ENCODE peak calls at places on chromosomes 12 and 14, in six cellular contexts. Z is neuronal stem cell, U is IMR-90, J is H1, K is mesenchymal stem cell, G is trophoblast cell. R is an unnamed sample.

GRCh38 chr14:57275023-57275664 is 6.4 kb downstream of the AP5M1 start:
- DNase-seq in Z (no peak), U (peak; percentile 5), J (no peak), K (no peak), G (no peak), R (no peak)

GRCh38 chr12:31033681-31034080 is 40.0 kb upstream of the DDX11 start:
- DNase-seq in Z (no peak), U (no peak), J (no peak), K (no peak), G (no peak), R (no peak)

GRCh38 chr14:91352696-91353692 is 64.6 kb downstream of the CCDC88C start:
- DNase-seq in Z (no peak), U (no peak), J (no peak), K (no peak), G (no peak), R (no peak)

GRCh38 chr12:40336573-40337199 is 111.9 kb downstream of the LRRK2 start:
- DNase-seq in Z (no peak), U (peak; percentile 5), J (no peak), K (peak; percentile 17), G (peak; percentile 46), R (no peak)

GRCh38 chr14:73764881-73765280 is 50.7 kb upstream of the PNMA1 start:
- DNase-seq in Z (no peak), U (no peak), J (no peak), K (no peak), G (peak; percentile 29), R (no peak)

GRCh38 chr12:13242926-13243325 is 46.4 kb downstream of the EMP1 start:
- DNase-seq in Z (no peak), U (no peak), J (no peak), K (no peak), G (no peak), R (no peak)

GRCh38 chr14:102688290-102688689 is 89.0 kb upstream of the TRAF3 start:
- DNase-seq in Z (no peak), U (no peak), J (no peak), K (peak; percentile 26), G (peak; percentile 24), R (no peak)

GRCh38 chr12:132030367-132031038 is 80.8 kb downstream of the EP400 start:
- DNase-seq in Z (no peak), U (peak; percentile 61), J (no peak), K (peak; percentile 70), G (peak; percentile 66), R (no peak)

GRCh38 chr14:79971330-79971729 is 240.0 kb downstream of the DIO2 start:
- DNase-seq in Z (no peak), U (peak; percentile 87), J (no peak), K (peak; percentile 62), G (no peak), R (no peak)

GRCh38 chr14:91361236-91361811 is 56.3 kb downstream of the CCDC88C start:
- DNase-seq in Z (no peak), U (peak; percentile 34), J (no peak), K (peak; percentile 81), G (peak; percentile 99), R (no peak)

GRCh38 chr12:27969011-27969900 is 3.3 kb downstream of the PTHLH start:
- DNase-seq in Z (no peak), U (peak; percentile 29), J (peak; percentile 69), K (peak; percentile 49), G (no peak), R (peak; percentile 53)

GRCh38 chr14:22982477-22983245 is at the start of gene AJUBA:
- DNase-seq in Z (peak; percentile 93), U (peak; percentile 92), J (peak; percentile 89), K (peak; percentile 97), G (peak; percentile 92), R (peak; percentile 88)
- H4K91ac ChIP-seq in Z (peak within 1 kb of the TSS; percentile 59), U (peak within 1 kb of the TSS; percentile 93), J (peak within 1 kb of the TSS; percentile 88), K (peak within 1 kb of the TSS; percentile 94), G (peak within 1 kb of the TSS; percentile 96), R (peak within 1 kb of the TSS; percentile 78)

GRCh38 chr12:67496616-67497015 is 151.9 kb upstream of the DYRK2 start:
- DNase-seq in Z (no peak), U (no peak), J (no peak), K (no peak), G (no peak), R (no peak)

GRCh38 chr12:67501362-67501761 is 147.2 kb upstream of the DYRK2 start:
- DNase-seq in Z (no peak), U (no peak), J (no peak), K (no peak), G (no peak), R (no peak)

GRCh38 chr12:67498981-67499380 is 149.6 kb upstream of the DYRK2 start:
- DNase-seq in Z (no peak), U (no peak), J (no peak), K (no peak), G (peak; percentile 9), R (no peak)
- H4K91ac ChIP-seq in Z (no peak overlapping the region), U (no peak overlapping the region), J (no peak overlapping the region), K (no peak overlapping the region), G (no peak overlapping the region), R (no peak overlapping the region)

DNA sequence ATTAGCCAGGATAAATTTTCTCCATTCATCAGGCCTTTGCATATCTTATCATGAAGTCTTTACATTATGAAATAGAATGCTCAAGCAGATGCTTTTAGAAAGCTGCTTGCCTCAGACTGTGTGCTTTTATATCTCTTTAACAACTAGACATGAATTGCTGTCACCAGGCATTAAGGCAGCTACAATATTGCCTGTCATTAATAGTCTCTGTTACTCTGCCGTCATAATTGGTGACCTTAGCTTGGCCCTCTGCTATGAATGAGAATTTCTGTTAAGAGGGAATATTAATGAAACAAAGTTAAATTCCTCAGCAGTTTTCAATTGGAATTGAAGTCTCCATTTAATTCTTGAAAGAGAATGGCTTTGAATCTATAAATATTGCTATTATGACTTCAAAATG is 266.8 kb upstream of the MIS18BP1 start:
- DNase-seq in Z (no peak), U (no peak), J (no peak), K (no peak), G (no peak), R (no peak)
- H4K91ac ChIP-seq in Z (no peak overlapping the region), U (no peak overlapping the region), J (no peak overlapping the region), K (no peak overlapping the region), G (no peak overlapping the region), R (no peak overlapping the region)

GRCh38 chr14:75605916-75606315 is 27.5 kb downstream of the FLVCR2 start:
- DNase-seq in Z (no peak), U (no peak), J (no peak), K (no peak), G (no peak), R (no peak)

GRCh38 chr14:75604979-75605825 is 26.8 kb downstream of the FLVCR2 start:
- DNase-seq in Z (no peak), U (no peak), J (no peak), K (no peak), G (peak; percentile 84), R (no peak)

GRCh38 chr14:75597149-75597548 is 18.7 kb downstream of the FLVCR2 start:
- DNase-seq in Z (no peak), U (no peak), J (no peak), K (no peak), G (no peak), R (no peak)

GRCh38 chr14:75607044-75607443 is 28.6 kb downstream of the FLVCR2 start:
- DNase-seq in Z (no peak), U (no peak), J (no peak), K (no peak), G (no peak), R (no peak)

DNA sequence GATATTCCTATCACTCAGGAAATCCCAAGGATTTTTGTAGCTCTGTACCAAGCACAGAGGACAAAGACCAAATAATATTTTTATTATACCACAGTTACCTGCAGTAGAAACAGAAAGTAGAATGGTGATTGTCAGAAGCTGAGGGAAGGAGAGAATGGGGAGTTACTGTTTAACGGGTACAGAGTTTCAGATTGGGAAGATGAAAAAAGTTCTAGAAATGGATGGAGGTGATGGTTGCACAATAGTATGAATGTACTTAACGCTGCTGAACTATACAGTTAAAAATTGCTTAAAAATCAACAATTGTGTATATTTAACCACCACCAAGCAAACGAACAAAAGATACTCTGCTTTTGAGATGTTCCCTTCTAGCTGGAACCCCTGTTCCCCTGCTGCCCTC is 24.1 kb downstream of the FLVCR2 start:
- DNase-seq in Z (no peak), U (no peak), J (no peak), K (no peak), G (no peak), R (no peak)
- H4K91ac ChIP-seq in Z (no peak overlapping the region), U (no peak overlapping the region), J (no peak overlapping the region), K (no peak overlapping the region), G (no peak overlapping the region), R (no peak overlapping the region)

DNA sequence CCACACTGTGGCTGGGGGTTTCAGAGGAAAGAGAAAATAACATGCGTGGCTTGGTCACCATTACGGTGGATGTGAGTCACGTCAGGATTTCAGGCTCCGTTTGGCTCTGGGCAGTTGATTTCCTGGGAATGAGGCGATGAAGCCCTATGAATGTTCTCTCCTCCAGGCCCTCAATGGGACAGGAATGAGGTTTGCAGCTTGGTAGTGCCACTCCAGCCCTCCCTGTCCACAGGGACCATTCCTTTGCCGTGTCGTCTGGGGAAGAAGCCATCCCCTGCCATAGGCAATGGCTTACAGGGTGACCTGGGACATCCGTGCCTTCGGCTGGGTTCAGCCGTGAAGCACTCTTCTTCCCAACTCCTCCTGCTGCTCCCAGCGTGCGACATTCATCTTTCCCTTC is 95.0 kb downstream of the FBXL14 start:
- DNase-seq in Z (no peak), U (no peak), J (no peak), K (no peak), G (no peak), R (no peak)
- H4K91ac ChIP-seq in Z (peak overlapping the region; percentile 5), U (peak overlapping the region; percentile 96), J (no peak overlapping the region), K (peak overlapping the region; percentile 96), G (no peak overlapping the region), R (no peak overlapping the region)

DNA sequence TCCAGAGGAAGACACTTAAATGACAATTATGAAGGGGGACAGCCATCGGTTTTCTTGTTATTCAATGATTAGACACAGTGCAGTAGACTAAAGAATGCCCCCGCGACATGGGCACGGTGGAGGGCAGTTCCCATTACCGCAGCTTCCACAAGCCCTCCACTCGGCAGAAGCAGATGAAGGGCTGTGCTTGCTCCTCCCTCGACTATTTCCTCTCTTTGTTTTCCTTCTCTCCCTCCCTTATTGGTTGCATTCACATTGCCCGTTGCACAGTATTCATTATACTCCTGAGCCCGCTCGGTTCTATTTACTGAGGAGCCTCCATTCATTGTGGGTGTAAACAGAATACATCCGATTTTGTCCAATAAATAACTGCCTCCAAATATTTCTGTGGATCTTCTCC is 138.8 kb upstream of the RASSF8 start:
- DNase-seq in Z (no peak), U (no peak), J (no peak), K (no peak), G (no peak), R (no peak)
- H4K91ac ChIP-seq in Z (no peak overlapping the region), U (no peak overlapping the region), J (no peak overlapping the region), K (no peak overlapping the region), G (no peak overlapping the region), R (no peak overlapping the region)

DNA sequence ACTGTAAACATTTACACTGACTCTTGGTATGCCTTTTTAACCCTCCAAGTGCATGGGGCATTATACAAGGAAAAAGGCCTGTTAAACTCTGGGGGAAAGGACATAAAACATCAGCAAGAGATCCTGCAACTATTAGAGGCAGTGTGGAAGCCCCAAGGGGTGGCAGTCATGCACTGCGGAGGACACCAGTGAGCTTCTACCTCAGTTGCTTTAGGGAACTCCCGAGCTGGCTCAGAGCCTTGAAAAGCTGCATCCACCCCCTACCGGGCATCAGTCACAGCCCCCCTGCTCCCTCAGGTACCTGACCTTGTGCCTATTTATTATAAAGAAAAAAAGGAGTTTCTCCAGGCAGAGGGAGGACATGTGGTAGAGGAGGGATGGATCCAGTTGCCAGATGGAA is 695.6 kb upstream of the LMO3 start:
- DNase-seq in Z (no peak), U (no peak), J (no peak), K (no peak), G (no peak), R (no peak)
- H4K91ac ChIP-seq in Z (no peak overlapping the region), U (no peak overlapping the region), J (no peak overlapping the region), K (no peak overlapping the region), G (no peak overlapping the region), R (no peak overlapping the region)

R was measured in H9.